ENCODE peak calls at places on chromosomes 7 and 10, in seven cellular contexts. Z, T, F, G, B, E and L are unnamed samples.

GRCh38 chr7:141864765-141865447 is 23.6 kb upstream of the PRSS37 start:
- DNase-seq in Z (no peak), T (no peak), F (no peak), G (peak), B (no peak), E (no peak), L (no peak)

GRCh38 chr7:47210283-47210854 is 371.5 kb downstream of the TNS3 start:
- DNase-seq in Z (no peak), T (no peak), F (no peak), G (no peak), B (no peak), E (no peak), L (no peak)

GRCh38 chr10:4447977-4448376 is 378.0 kb upstream of the AKR1E2 start:
- DNase-seq in Z (no peak), T (no peak), F (no peak), G (no peak), B (no peak), E (no peak), L (no peak)

GRCh38 chr7:8226526-8226925 is 35.4 kb downstream of the ICA1 start:
- DNase-seq in Z (no peak), T (no peak), F (no peak), G (no peak), B (no peak), E (no peak), L (no peak)

GRCh38 chr10:92839191-92840085 is 8.9 kb upstream of the EXOC6 start:
- DNase-seq in Z (no peak), T (peak), F (no peak), G (no peak), B (peak), E (peak), L (no peak)

GRCh38 chr7:115099906-115100305 is 178.0 kb downstream of the MDFIC start:
- DNase-seq in Z (no peak), T (no peak), F (no peak), G (peak), B (no peak), E (no peak), L (no peak)

GRCh38 chr7:148105853-148106252 is 484.7 kb upstream of the C7orf33 start:
- DNase-seq in Z (no peak), T (no peak), F (no peak), G (no peak), B (no peak), E (no peak), L (no peak)

GRCh38 chr7:101108330-101108857 is 18.5 kb upstream of the SERPINE1 start:
- DNase-seq in Z (peak), T (no peak), F (peak), G (no peak), B (no peak), E (no peak), L (no peak)

GRCh38 chr10:130301026-130301892 is 165.1 kb downstream of the GLRX3 start:
- DNase-seq in Z (peak), T (no peak), F (no peak), G (peak), B (no peak), E (peak), L (no peak)

GRCh38 chr10:99360935-99361334 is 31.8 kb downstream of the CNNM1 start:
- DNase-seq in Z (no peak), T (no peak), F (no peak), G (no peak), B (no peak), E (no peak), L (peak)

GRCh38 chr10:131851332-131851731 is 49.5 kb upstream of the PPP2R2D start:
- DNase-seq in Z (no peak), T (no peak), F (no peak), G (no peak), B (no peak), E (no peak), L (no peak)

GRCh38 chr7:144854839-144855424 is 19.1 kb upstream of the TPK1 start:
- DNase-seq in Z (no peak), T (no peak), F (peak), G (no peak), B (no peak), E (no peak), L (no peak)

GRCh38 chr10:96767611-96768010 is 47.3 kb upstream of the PIK3AP1 start:
- DNase-seq in Z (no peak), T (no peak), F (no peak), G (peak), B (no peak), E (no peak), L (no peak)

GRCh38 chr10:1189166-1190051 is 133.2 kb downstream of the WDR37 start:
- DNase-seq in Z (no peak), T (no peak), F (no peak), G (no peak), B (no peak), E (no peak), L (no peak)
- H3K27ac ChIP-seq in Z (no peak), T (no peak), F (no peak), G (no peak), B (no peak), E (no peak), L (peak)

GRCh38 chr10:133008736-133009135 is 66.4 kb upstream of the CFAP46 start:
- DNase-seq in Z (no peak), T (no peak), F (no peak), G (no peak), B (no peak), E (no peak), L (no peak)

GRCh38 chr10:133008196-133008595 is 65.8 kb upstream of the CFAP46 start:
- DNase-seq in Z (no peak), T (no peak), F (no peak), G (no peak), B (no peak), E (no peak), L (no peak)

GRCh38 chr10:133011883-133012282 is 69.5 kb upstream of the CFAP46 start:
- DNase-seq in Z (no peak), T (no peak), F (no peak), G (no peak), B (no peak), E (no peak), L (no peak)

GRCh38 chr10:133009218-133009954 is 67.0 kb upstream of the CFAP46 start:
- DNase-seq in Z (peak), T (no peak), F (no peak), G (no peak), B (no peak), E (no peak), L (no peak)

GRCh38 chr10:133010095-133010837 is 67.9 kb upstream of the CFAP46 start:
- DNase-seq in Z (no peak), T (no peak), F (no peak), G (no peak), B (no peak), E (no peak), L (no peak)
- H3K27ac ChIP-seq in Z (no peak), T (no peak), F (no peak), G (no peak), B (no peak), E (no peak), L (no peak)

DNA sequence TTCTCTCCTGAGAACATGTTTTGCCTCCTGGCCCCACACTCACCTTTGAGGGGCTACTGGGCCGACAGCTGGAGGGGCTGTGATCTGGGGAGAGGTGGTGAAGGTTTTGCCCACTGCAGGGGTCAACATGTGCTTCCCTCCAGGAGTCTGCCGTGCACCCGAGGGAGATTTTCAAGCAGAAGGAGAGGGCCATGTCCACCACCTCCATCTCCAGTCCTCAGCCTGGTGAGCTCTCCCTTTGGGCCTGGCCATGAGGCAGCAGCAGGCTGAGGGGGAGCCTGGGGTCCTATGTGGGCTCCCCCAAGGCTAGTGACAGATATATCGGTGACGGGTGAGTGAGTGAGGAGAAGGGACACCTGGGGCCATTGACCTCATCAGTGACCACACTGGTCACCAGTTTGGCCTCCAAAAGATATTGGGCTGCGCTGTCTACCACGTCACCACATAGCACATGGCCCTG is 6.6 kb downstream of the PGAM2 start:
- DNase-seq in Z (no peak), T (no peak), F (no peak), G (no peak), B (peak), E (no peak), L (no peak)
- H3K27ac ChIP-seq in Z (no peak), T (no peak), F (no peak), G (no peak), B (no peak), E (no peak), L (no peak)

DNA sequence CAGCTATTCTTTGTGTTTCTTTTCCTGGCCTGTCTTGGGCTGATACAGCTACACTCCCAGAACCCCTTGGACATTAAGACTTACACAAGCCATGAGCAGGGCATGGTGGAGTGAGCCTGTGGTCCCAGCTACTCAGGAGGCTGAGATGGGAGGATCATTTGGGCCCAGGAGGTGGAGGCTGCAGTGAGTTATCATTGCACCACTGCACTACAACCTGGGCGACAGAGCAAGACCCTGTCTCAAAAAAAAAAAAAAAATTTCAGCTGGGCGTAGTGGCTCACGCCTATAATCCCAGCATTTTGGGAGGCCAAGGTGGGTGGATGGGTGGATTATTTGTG is 13.6 kb upstream of the FOXK1 start:
- DNase-seq in Z (no peak), T (no peak), F (no peak), G (no peak), B (no peak), E (no peak), L (no peak)
- H3K27ac ChIP-seq in Z (no peak), T (no peak), F (no peak), G (no peak), B (peak), E (no peak), L (no peak)

GRCh38 chr7:55105952-55106351 is 87.1 kb downstream of the EGFR start:
- DNase-seq in Z (no peak), T (no peak), F (no peak), G (no peak), B (no peak), E (no peak), L (no peak)
- H3K27ac ChIP-seq in Z (no peak), T (no peak), F (no peak), G (peak), B (no peak), E (no peak), L (no peak)

GRCh38 chr10:71695502-71696476 is 23.8 kb downstream of the C10orf105 start:
- DNase-seq in Z (no peak), T (no peak), F (no peak), G (no peak), B (no peak), E (no peak), L (no peak)

GRCh38 chr10:71693377-71693776 is 26.2 kb downstream of the C10orf105 start:
- DNase-seq in Z (no peak), T (no peak), F (no peak), G (no peak), B (no peak), E (no peak), L (no peak)

GRCh38 chr10:71692598-71693307 is 26.8 kb downstream of the C10orf105 start:
- DNase-seq in Z (no peak), T (no peak), F (no peak), G (no peak), B (no peak), E (no peak), L (no peak)

GRCh38 chr10:71694567-71694968 is 25.0 kb downstream of the C10orf105 start:
- DNase-seq in Z (peak), T (no peak), F (no peak), G (no peak), B (no peak), E (no peak), L (no peak)

DNA sequence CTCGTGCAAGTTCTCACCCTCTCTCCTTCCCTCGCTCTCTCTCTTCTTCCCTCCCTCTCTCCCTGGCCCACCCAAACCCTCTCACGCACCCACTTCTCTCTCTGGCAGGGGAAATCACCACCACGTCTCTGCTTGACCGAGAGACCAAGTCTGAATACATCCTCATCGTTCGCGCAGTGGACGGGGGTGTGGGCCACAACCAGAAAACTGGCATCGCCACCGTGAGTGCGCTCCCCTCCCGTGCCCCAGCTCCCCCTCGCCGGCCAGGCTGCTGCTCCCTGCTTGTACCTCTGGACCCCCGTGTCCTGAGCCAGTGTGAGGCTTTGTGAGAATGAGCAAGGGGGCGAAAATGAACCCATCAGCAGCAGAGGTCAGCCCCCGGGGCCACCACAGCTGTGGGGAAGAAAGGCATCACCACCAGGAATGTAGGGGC is 25.5 kb downstream of the C10orf105 start:
- DNase-seq in Z (no peak), T (no peak), F (no peak), G (no peak), B (no peak), E (no peak), L (no peak)
- H3K27ac ChIP-seq in Z (peak), T (no peak), F (no peak), G (no peak), B (no peak), E (no peak), L (peak)

GRCh38 chr7:133629696-133630095 is 376.8 kb downstream of the EXOC4 start:
- DNase-seq in Z (no peak), T (no peak), F (no peak), G (no peak), B (no peak), E (no peak), L (no peak)
- H3K27ac ChIP-seq in Z (no peak), T (no peak), F (no peak), G (no peak), B (no peak), E (no peak), L (no peak)

GRCh38 chr7:76330245-76330644 is 27.8 kb downstream of the HSPB1 start:
- DNase-seq in Z (no peak), T (no peak), F (no peak), G (no peak), B (no peak), E (no peak), L (no peak)
- H3K27ac ChIP-seq in Z (peak), T (no peak), F (no peak), G (no peak), B (no peak), E (no peak), L (no peak)

GRCh38 chr7:27098493-27099223 is 2.9 kb upstream of the HOXA1 start:
- DNase-seq in Z (no peak), T (peak), F (peak), G (no peak), B (peak), E (no peak), L (no peak)

GRCh38 chr7:27097686-27098492 is 2.1 kb upstream of the HOXA1 start:
- DNase-seq in Z (no peak), T (peak), F (peak), G (no peak), B (no peak), E (no peak), L (no peak)

GRCh38 chr7:27095050-27095896 is 527 bp downstream of the HOXA1 start:
- DNase-seq in Z (no peak), T (peak), F (peak), G (no peak), B (no peak), E (peak), L (no peak)

GRCh38 chr7:27095897-27096755 is at the start of gene HOXA1:
- DNase-seq in Z (peak), T (peak), F (peak), G (no peak), B (peak), E (peak), L (no peak)

GRCh38 chr7:27096756-27097514 is 1.1 kb upstream of the HOXA1 start:
- DNase-seq in Z (no peak), T (peak), F (peak), G (no peak), B (peak), E (no peak), L (no peak)
- H3K27ac ChIP-seq in Z (peak), T (peak), F (no peak), G (peak), B (peak), E (peak), L (no peak)

DNA sequence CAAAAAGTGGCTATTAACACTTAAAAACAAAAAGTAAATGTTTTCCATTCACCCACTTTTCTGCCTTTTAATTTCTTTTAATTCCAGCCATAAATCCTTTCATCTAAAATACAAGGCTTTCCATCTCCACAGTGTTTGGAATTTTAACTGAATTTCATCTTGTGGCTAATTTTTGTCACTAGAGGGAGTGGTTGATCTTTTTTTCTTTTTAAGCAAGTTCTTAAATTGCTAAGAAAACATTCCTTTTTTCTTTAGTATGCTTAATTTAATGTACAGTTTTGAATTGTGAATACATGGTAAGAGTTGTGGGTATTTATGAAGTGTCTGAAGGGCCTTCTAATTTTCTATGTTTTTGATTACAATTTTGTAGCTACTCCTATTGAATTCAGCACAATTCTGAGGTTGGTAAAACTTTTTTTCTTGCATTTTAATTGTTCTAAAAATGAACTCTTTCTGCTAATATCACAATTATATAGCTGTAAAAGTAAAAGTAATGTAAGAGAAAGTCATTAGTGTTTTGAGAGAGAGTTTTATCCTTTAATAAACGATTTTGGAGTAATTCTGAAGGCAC is 54.9 kb upstream of the ANK3 start:
- DNase-seq in Z (no peak), T (no peak), F (peak), G (no peak), B (no peak), E (no peak), L (no peak)
- H3K27ac ChIP-seq in Z (no peak), T (no peak), F (no peak), G (no peak), B (no peak), E (no peak), L (no peak)